ENCODE peak calls at places on chromosome 11, in four cellular contexts. Q, I, K and N are unnamed samples.

GRCh38 chr11:128022007-128022368 is 565.4 kb downstream of the ETS1 start:
- DNase-seq in Q (no peak), I (no peak), K (no peak), N (no peak)

GRCh38 chr11:129989437-129989836 is 13.2 kb downstream of the PRDM10 start:
- DNase-seq in Q (no peak), I (no peak), K (no peak), N (no peak)

GRCh38 chr11:11171854-11172253 is 181.2 kb downstream of the CSNK2A3 start:
- DNase-seq in Q (no peak), I (no peak), K (no peak), N (no peak)

GRCh38 chr11:119041821-119042514 is 11.3 kb upstream of the SLC37A4 start:
- DNase-seq in Q (no peak), I (no peak), K (no peak), N (no peak)

GRCh38 chr11:90493379-90493778 is 270.5 kb upstream of the CHORDC1 start:
- DNase-seq in Q (no peak), I (no peak), K (no peak), N (no peak)

GRCh38 chr11:3835752-3836151 is 5.0 kb downstream of the RHOG start:
- DNase-seq in Q (no peak), I (no peak), K (no peak), N (peak; percentile 70)

GRCh38 chr11:67418476-67419281 is 3.2 kb downstream of the CARNS1 start:
- DNase-seq in Q (peak; percentile 67), I (no peak), K (no peak), N (peak; percentile 93)

GRCh38 chr11:9604134-9604533 is 30.7 kb downstream of the WEE1 start:
- DNase-seq in Q (no peak), I (no peak), K (no peak), N (no peak)

GRCh38 chr11:95132956-95133355 is 43.3 kb downstream of the ENDOD1 start:
- DNase-seq in Q (no peak), I (no peak), K (peak; percentile 50), N (no peak)

GRCh38 chr11:20119315-20119714 is 41.0 kb downstream of the DBX1 start:
- DNase-seq in Q (no peak), I (no peak), K (no peak), N (no peak)

GRCh38 chr11:62816567-62816966 is 11.3 kb upstream of the NXF1 start:
- DNase-seq in Q (no peak), I (no peak), K (no peak), N (no peak)
- H3K27ac ChIP-seq in Q (no peak overlapping the region), I (no peak overlapping the region), K (no peak overlapping the region), N (peak overlapping the region; percentile 81)

GRCh38 chr11:83009999-83010398 is 61.7 kb downstream of the RAB30 start:
- DNase-seq in Q (no peak), I (no peak), K (no peak), N (no peak)
- TF ChIP-seq CTCF in Q (no peak), I (no peak), K (no peak), N (no peak)

DNA sequence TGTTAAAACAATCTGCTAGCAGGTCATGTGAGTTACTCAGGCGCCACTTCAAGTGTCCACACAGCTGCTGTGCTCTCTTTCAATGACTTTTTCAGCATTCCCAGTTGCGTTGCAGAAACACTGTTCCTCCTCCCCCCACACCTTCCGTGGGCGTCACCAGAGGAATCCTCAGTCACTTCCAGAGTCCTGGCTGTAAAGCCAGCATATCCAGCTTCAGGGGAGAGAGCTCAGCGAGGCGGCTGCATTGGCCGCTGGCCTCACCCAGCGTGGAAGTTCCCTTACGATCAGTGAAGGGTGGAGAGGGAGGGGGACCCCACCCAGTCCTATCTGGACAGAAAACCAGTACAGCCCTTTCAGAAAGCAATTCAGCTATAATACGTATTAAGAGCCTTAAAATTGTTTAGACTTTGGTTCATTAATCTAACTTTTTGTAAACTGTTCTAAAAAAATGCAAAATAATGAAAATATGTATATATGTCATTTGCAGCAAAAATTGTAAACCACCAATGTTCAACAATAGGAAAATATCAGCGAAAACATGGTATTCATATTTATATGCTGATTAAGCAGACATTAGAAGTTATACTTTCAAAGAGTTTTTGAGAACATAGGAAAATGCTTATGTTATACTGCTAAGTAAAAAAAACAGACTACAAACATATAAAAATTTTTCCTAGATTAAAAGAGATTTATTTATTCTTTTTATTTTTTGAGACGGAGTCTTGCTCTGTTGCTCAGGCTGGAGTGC is 2.8 kb upstream of the ANO9 start:
- DNase-seq in Q (peak; percentile 33), I (no peak), K (peak; percentile 84), N (no peak)
- TF ChIP-seq POLR2AphosphoS5 in Q (no peak), I (no peak), K (peak; percentile 54), N (no peak)

GRCh38 chr11:113571531-113571930 is 96.3 kb upstream of the DRD2 start:
- DNase-seq in Q (no peak), I (no peak), K (no peak), N (no peak)
- H3K27ac ChIP-seq in Q (no peak overlapping the region), I (no peak overlapping the region), K (no peak overlapping the region), N (no peak overlapping the region)

GRCh38 chr11:450809-451451 is 851 bp downstream of the PTDSS2 start:
- DNase-seq in Q (peak; percentile 68), I (peak; percentile 70), K (peak; percentile 79), N (peak; percentile 93)
- TF ChIP-seq CTCF in Q (no peak), I (peak; percentile 86), K (peak; percentile 34), N (peak; percentile 46)